ENCODE peak calls at places on chromosome 3, in ten cellular contexts. P is M059J; K is CD8-positive, alpha-beta T cell; H is HEK293T; E is GM13976; V is left ventricle myocardium inferior; Z is Calu3; S is stimulated activated CD4-positive, alpha-beta T cell treated with anti-CD3 and anti-CD28 coated beads, Interleukin-1b, Interleukin-23, amount 100 ng/mL, for 24 hours; D is foreskin fibroblast; I is caudate nucleus. M is an unnamed sample.

GRCh38 chr3:71168043-71168720 is 415.3 kb downstream of the FOXP1 start:
- DNase-seq in Z (no peak), S (no peak), H (no peak), K (no peak), D (no peak), I (no peak), V (no peak), E (no peak), P (no peak), M (peak)

GRCh38 chr3:156583469-156583868 is 28.6 kb upstream of the SSR3 start:
- DNase-seq in E (no peak), H (no peak), P (no peak), S (no peak), Z (no peak), V (no peak), K (no peak), I (no peak), D (no peak), M (no peak)

GRCh38 chr3:71579934-71580318 is 3.6 kb downstream of the FOXP1 start:
- DNase-seq in I (no peak), P (peak), Z (no peak), H (no peak), K (no peak), D (no peak), S (no peak), V (no peak), E (no peak), M (peak)

GRCh38 chr3:196073188-196073838 is 8.6 kb downstream of the TFRC start:
- DNase-seq in V (peak), S (peak), H (peak), D (peak), Z (peak), K (peak), I (peak), P (peak), E (peak), M (peak)

GRCh38 chr3:72738752-72739520 is 109.3 kb downstream of the SHQ1 start:
- DNase-seq in K (peak), Z (peak), P (no peak), H (peak), I (peak), D (peak), V (peak), E (peak), S (peak), M (peak)

GRCh38 chr3:146543461-146544012 is 870 bp downstream of the PLSCR1 start:
- DNase-seq in I (no peak), V (no peak), K (no peak), S (no peak), H (no peak), D (peak), P (no peak), Z (no peak), E (no peak), M (peak)

GRCh38 chr3:39189648-39190269 is 2.6 kb downstream of the XIRP1 start:
- DNase-seq in H (peak), E (peak), I (peak), V (no peak), D (peak), S (peak), P (peak), Z (peak), K (peak), M (peak)

GRCh38 chr3:150238043-150238802 is 169.9 kb upstream of the TSC22D2 start:
- DNase-seq in Z (no peak), H (no peak), E (no peak), V (no peak), S (no peak), D (no peak), K (no peak), I (no peak), P (peak), M (no peak)

GRCh38 chr3:77159182-77159581 is 119.3 kb downstream of the ROBO2 start:
- DNase-seq in K (no peak), I (no peak), H (peak), V (no peak), Z (no peak), E (no peak), S (no peak), D (no peak), P (no peak), M (no peak)